ENCODE peak calls at places on chromosomes 7 and 10, in eight cellular contexts. T is amygdala; B is NCI-H748 treated with DMSO at 0.1 percent for 48 hours; P is CD4-positive, alpha-beta T cell; R is GM13977; H is stimulated activated CD8-positive, alpha-beta memory T cell treated with anti-CD3 and anti-CD28 coated beads, Interleukin-4, amount 100 ng/mL, for 4 hours; C is GM20000; U is activated T-helper 1 cell treated with anti-CD3 and anti-CD28 coated beads, Interleukin-2, amount 50 U/mL, for 16 hours. O is an unnamed sample.

GRCh38 chr7:22280031-22280430 is 76.9 kb downstream of the RAPGEF5 start:
- DNase-seq in T (no peak), B (no peak), P (no peak), R (no peak), H (no peak), C (no peak), U (no peak), O (no peak)

GRCh38 chr10:127738512-127739424 is 1.8 kb downstream of the FOXI2 start:
- DNase-seq in T (no peak), B (no peak), P (no peak), R (no peak), H (no peak), C (no peak), U (no peak), O (no peak)

GRCh38 chr7:107810626-107811025 is 7.6 kb upstream of the SLC26A3 start:
- DNase-seq in T (no peak), B (no peak), P (no peak), R (no peak), H (no peak), C (no peak), U (no peak), O (no peak)

GRCh38 chr10:32346134-32346550 is 816 bp downstream of the EPC1 start:
- DNase-seq in T (peak; percentile 94), B (peak; percentile 80), P (peak; percentile 94), R (peak; percentile 96), H (peak; percentile 86), C (peak; percentile 96), U (peak; percentile 93), O (peak; percentile 97)

GRCh38 chr7:57423768-57424167 is 26.2 kb upstream of the ZNF716 start:
- DNase-seq in T (no peak), B (no peak), P (no peak), R (peak; percentile 1), H (no peak), C (no peak), U (no peak), O (no peak)

GRCh38 chr7:47504546-47505316 is 77.2 kb downstream of the TNS3 start:
- DNase-seq in T (no peak), B (no peak), P (no peak), R (no peak), H (no peak), C (no peak), U (no peak), O (no peak)

GRCh38 chr7:149415391-149416068 is 45.3 kb downstream of the ZNF777 start:
- DNase-seq in T (no peak), B (no peak), P (no peak), R (no peak), H (no peak), C (no peak), U (no peak), O (peak; percentile 37)

GRCh38 chr7:117413160-117413559 is 14.1 kb downstream of the ASZ1 start:
- DNase-seq in T (no peak), B (peak; percentile 46), P (no peak), R (no peak), H (no peak), C (no peak), U (no peak), O (no peak)

GRCh38 chr10:96044686-96045085 is 1.3 kb downstream of the CCNJ start:
- DNase-seq in T (no peak), B (no peak), P (no peak), R (peak; percentile 23), H (no peak), C (no peak), U (no peak), O (peak; percentile 65)